ENCODE peak calls at places on chromosomes 12 and 14, in four cellular contexts. B is body of pancreas, A is aorta, K is gastrocnemius medialis. O is an unnamed sample.

GRCh38 chr14:77125275-77126073 is 16.1 kb downstream of the ZDHHC22 start:
- DNase-seq in A (peak; percentile 74), K (no peak), B (no peak), O (no peak)

GRCh38 chr12:107990325-107990724 is 138.8 kb upstream of the WSCD2 start:
- DNase-seq in A (peak; percentile 75), K (no peak), B (no peak), O (no peak)

GRCh38 chr14:86296173-86296572 is 766.2 kb downstream of the FLRT2 start:
- DNase-seq in K (no peak), A (no peak), B (no peak), O (no peak)

GRCh38 chr12:52235822-52236291 is 2.8 kb downstream of the KRT7 start:
- DNase-seq in A (no peak), K (no peak), B (peak; percentile 91), O (no peak)

GRCh38 chr12:107306141-107306670 is 212.9 kb upstream of the CRY1 start:
- DNase-seq in B (no peak), A (no peak), K (no peak), O (no peak)

GRCh38 chr12:46523863-46524770 is 151.5 kb upstream of the SLC38A2 start:
- DNase-seq in A (peak; percentile 44), B (no peak), K (no peak), O (no peak)

GRCh38 chr12:9869307-9870161 is at the start of gene CLEC2B:
- DNase-seq in B (no peak), K (no peak), A (no peak), O (no peak)

GRCh38 chr14:89855961-89856360 is 98.6 kb downstream of the EFCAB11 start:
- DNase-seq in B (no peak), K (no peak), A (no peak), O (no peak)

GRCh38 chr12:68137278-68137930 is 22.1 kb downstream of the IFNG start:
- DNase-seq in K (no peak), B (no peak), A (no peak), O (no peak)

GRCh38 chr14:21668377-21668776 is 5.2 kb downstream of the OR4E1 start:
- DNase-seq in A (no peak), B (no peak), K (no peak), O (no peak)

GRCh38 chr12:52870361-52871290 is 21.8 kb upstream of the KRT78 start:
- DNase-seq in A (no peak), K (no peak), B (peak; percentile 56), O (peak; percentile 77)

GRCh38 chr14:68688872-68689371 is 103.9 kb downstream of the ZFP36L1 start:
- DNase-seq in B (no peak), A (no peak), K (no peak), O (no peak)

GRCh38 chr12:57603758-57604453 is 718 bp upstream of the DTX3 start:
- DNase-seq in B (peak; percentile 58), K (peak; percentile 43), A (no peak), O (peak; percentile 75)

GRCh38 chr12:104207416-104207941 is 8.1 kb upstream of the TXNRD1 start:
- DNase-seq in K (no peak), A (no peak), B (no peak), O (no peak)

GRCh38 chr14:26841361-26841760 is 243.5 kb upstream of the NOVA1 start:
- DNase-seq in B (no peak), A (no peak), K (no peak), O (no peak)

GRCh38 chr12:68264864-68265256 is 11.5 kb upstream of the IL22 start:
- DNase-seq in B (no peak), A (no peak), K (no peak), O (no peak)

GRCh38 chr14:68711551-68712437 is 81.1 kb downstream of the ZFP36L1 start:
- DNase-seq in A (no peak), K (no peak), B (no peak), O (no peak)

GRCh38 chr14:38282941-38283340 is 27.0 kb upstream of the CLEC14A start:
- DNase-seq in A (no peak), K (no peak), B (no peak), O (no peak)

GRCh38 chr12:56728139-56728861 is 3.2 kb upstream of the NACA start:
- DNase-seq in A (peak; percentile 41), B (no peak), K (no peak), O (no peak)

GRCh38 chr12:106138279-106138645 is 492 bp downstream of the NUAK1 start:
- DNase-seq in B (peak; percentile 29), A (no peak), K (no peak), O (peak; percentile 43)

GRCh38 chr12:49043856-49044258 is 16.7 kb downstream of the KMT2D start:
- DNase-seq in A (peak; percentile 89), K (peak; percentile 61), B (peak; percentile 46), O (peak; percentile 51)

GRCh38 chr14:67440513-67440912 is 28.5 kb upstream of the PLEK2 start:
- DNase-seq in A (peak; percentile 5), B (peak; percentile 61), K (no peak), O (no peak)

GRCh38 chr14:65846469-65846868 is 433.9 kb downstream of the FUT8 start:
- DNase-seq in A (no peak), B (no peak), K (no peak), O (no peak)

GRCh38 chr12:90978117-90978770 is 23.3 kb upstream of the CCER1 start:
- DNase-seq in A (no peak), K (no peak), B (no peak), O (no peak)

GRCh38 chr12:3885179-3886094 is 12.2 kb upstream of the PARP11 start:
- DNase-seq in K (no peak), A (no peak), B (no peak), O (no peak)

GRCh38 chr12:3205742-3206519 is 128.8 kb downstream of the TSPAN9 start:
- DNase-seq in B (peak; percentile 57), A (no peak), K (peak; percentile 28), O (no peak)

GRCh38 chr14:103220134-103220981 is 97.1 kb downstream of the TNFAIP2 start:
- DNase-seq in K (no peak), A (peak; percentile 76), B (no peak), O (no peak)

GRCh38 chr12:90333939-90334338 is 621.0 kb downstream of the CCER1 start:
- DNase-seq in A (no peak), K (no peak), B (no peak), O (no peak)

GRCh38 chr14:65462411-65462810 is 49.9 kb downstream of the FUT8 start:
- DNase-seq in A (no peak), B (no peak), K (no peak), O (no peak)

GRCh38 chr14:101289911-101290310 is 271.4 kb upstream of the DIO3 start:
- DNase-seq in A (no peak), B (no peak), K (no peak), O (no peak)

GRCh38 chr14:94748667-94749347 is 21.1 kb downstream of the GSC start:
- DNase-seq in B (peak; percentile 50), K (no peak), A (no peak), O (no peak)

GRCh38 chr14:105864651-105865265 is 338.4 kb downstream of the TMEM121 start:
- DNase-seq in K (peak; percentile 8), A (peak; percentile 61), B (peak; percentile 9), O (no peak)

GRCh38 chr12:46900734-46901463 is 75.1 kb upstream of the SLC38A4 start:
- DNase-seq in B (no peak), A (no peak), K (no peak), O (no peak)

GRCh38 chr12:18421840-18422239 is 160.5 kb downstream of the PIK3C2G start:
- DNase-seq in B (no peak), A (no peak), K (no peak), O (no peak)

GRCh38 chr12:113929312-113929989 is 36.7 kb downstream of the RBM19 start:
- DNase-seq in A (no peak), K (no peak), B (no peak), O (no peak)
- H3K36me3 ChIP-seq in A (peaks cover 10% of the 10 kb centered on the region), K (no peaks in the 10 kb centered on the region), B (peaks cover 9% of the 10 kb centered on the region), O (no peaks in the 10 kb centered on the region)

DNA sequence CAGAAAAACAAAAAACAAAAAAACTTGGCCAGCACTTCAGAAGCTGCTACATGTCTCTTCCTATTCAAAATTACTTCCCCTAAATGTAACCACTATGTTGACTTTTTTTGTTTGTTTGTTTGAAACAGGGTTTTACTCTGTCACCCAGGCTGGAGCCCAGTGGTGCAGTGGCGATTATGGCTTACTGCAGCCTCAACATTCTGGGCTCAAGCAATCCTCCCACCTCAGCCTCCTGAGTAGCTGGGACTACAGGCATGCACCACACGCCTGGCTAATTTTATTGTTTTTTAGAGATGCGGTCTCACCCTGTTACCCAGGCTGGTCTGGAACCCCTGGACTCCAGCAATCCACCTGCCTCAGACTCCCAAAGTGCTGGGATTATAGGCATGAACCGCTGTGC is 38.0 kb upstream of the PPP4R3A start:
- DNase-seq in B (no peak), K (no peak), A (no peak), O (no peak)
- H3K4me1 ChIP-seq in B (no peaks in the 10 kb centered on the region), K (no peaks in the 10 kb centered on the region), A (no peaks in the 10 kb centered on the region), O (no peaks in the 10 kb centered on the region)

DNA sequence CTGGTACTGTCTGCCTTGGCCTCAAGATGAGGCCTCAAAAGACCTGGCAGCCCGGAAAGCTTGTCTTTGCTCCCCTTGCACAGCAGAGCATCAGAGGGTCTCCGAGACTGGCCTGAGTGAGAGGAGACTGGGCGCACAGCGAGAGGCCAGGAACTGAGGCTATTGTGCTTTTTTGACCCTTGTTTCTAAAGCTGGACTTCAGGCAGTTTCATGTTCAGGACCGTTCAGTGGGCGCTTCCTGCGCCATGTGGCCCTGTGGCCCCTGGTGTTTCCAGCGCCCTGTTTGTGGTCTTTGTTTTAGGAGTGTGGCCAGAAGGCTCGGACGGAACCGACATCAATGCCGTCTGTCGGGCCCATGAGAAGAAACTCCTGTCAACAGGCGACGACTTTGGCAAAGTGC is 126.3 kb upstream of the EVL start:
- DNase-seq in K (no peak), A (no peak), B (no peak), O (no peak)
- H3K36me3 ChIP-seq in K (no peaks in the 10 kb centered on the region), A (peaks cover 3% of the 10 kb centered on the region), B (peaks cover 2% of the 10 kb centered on the region), O (peaks cover 63% of the 10 kb centered on the region)

DNA sequence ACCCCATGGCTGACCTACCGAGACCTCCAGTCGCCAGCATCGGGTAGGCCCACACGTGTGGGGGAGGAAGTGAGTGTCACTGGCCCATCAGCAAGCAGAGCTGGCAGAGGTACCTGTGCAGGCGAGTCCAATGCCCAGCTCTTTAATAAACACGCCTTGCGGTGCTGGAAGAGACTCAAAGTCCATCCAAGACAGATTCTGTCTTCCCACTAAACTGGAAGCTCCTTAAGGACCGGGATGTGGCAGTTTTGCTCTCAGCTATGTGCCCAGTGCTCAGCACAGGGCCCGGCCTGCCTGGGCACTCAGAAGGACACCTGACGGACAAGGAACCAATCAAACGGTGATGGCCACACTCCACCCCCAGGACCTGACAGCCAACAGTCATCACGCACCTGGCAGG is 65.0 kb downstream of the ITPK1 start:
- DNase-seq in B (no peak), A (no peak), K (no peak), O (no peak)
- H3K4me1 ChIP-seq in B (peaks cover 43% of the 10 kb centered on the region), A (no peaks in the 10 kb centered on the region), K (peaks cover 26% of the 10 kb centered on the region), O (peaks cover 45% of the 10 kb centered on the region)

DNA sequence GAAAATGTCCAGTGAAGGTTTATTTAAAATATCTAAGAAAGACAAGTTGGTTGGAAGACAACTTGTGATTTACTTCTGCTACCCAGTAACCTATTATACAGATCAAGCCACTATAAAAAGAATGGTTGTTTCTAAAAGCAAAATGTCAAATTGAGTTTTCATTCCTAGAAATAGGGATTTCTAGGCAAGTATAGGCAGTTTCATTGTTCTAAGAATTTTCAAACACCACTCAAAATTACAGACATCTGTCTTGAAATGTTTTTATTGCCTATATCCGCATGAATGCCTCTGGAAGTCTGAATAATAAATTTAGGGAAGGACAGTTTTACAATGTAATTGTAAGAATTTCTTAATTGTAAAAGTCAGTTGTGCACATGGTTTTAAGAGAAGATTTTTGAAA is 8.6 kb downstream of the YEATS4 start:
- DNase-seq in A (no peak), K (no peak), B (no peak), O (no peak)
- H3K36me3 ChIP-seq in A (no peaks in the 10 kb centered on the region), K (peaks cover 4% of the 10 kb centered on the region), B (peaks cover 11% of the 10 kb centered on the region), O (peaks cover 82% of the 10 kb centered on the region)

O was measured in heart left ventricle.